ENCODE peak calls at places on chromosome 5, in four cellular contexts. One of them, this sample, is unnamed.

GRCh38 chr5:10293907-10294662 is 13.6 kb downstream of the CMBL start:
- DNase-seq in amniotic stem cell: no peak
- DNase-seq in stromal cell of bone marrow: no peak
- DNase-seq in HT1080: peak; percentile 72
- DNase-seq in this sample: peak; percentile 27

GRCh38 chr5:121949885-121950284 is 11.9 kb upstream of the SRFBP1 start:
- DNase-seq in stromal cell of bone marrow: no peak
- DNase-seq in HT1080: peak; percentile 33
- DNase-seq in amniotic stem cell: peak; percentile 36
- DNase-seq in this sample: peak; percentile 70

GRCh38 chr5:34055671-34056070 is 12.7 kb upstream of the C1QTNF3 start:
- DNase-seq in HT1080: no peak
- DNase-seq in amniotic stem cell: no peak
- DNase-seq in stromal cell of bone marrow: no peak
- DNase-seq in this sample: no peak

GRCh38 chr5:125446986-125447385 is 700.5 kb upstream of the ZNF608 start:
- DNase-seq in amniotic stem cell: no peak
- DNase-seq in stromal cell of bone marrow: peak; percentile 17
- DNase-seq in HT1080: no peak
- DNase-seq in this sample: peak; percentile 76

GRCh38 chr5:39024005-39024404 is 50.2 kb downstream of the RICTOR start:
- DNase-seq in amniotic stem cell: no peak
- DNase-seq in HT1080: no peak
- DNase-seq in stromal cell of bone marrow: no peak
- DNase-seq in this sample: no peak

GRCh38 chr5:122263352-122264030 is 48.5 kb upstream of the SNCAIP start:
- DNase-seq in HT1080: peak; percentile 19
- DNase-seq in stromal cell of bone marrow: peak; percentile 14
- DNase-seq in amniotic stem cell: no peak
- DNase-seq in this sample: peak; percentile 24

GRCh38 chr5:141874262-141874964 is 3.8 kb downstream of the PCDH1 start:
- DNase-seq in stromal cell of bone marrow: no peak
- DNase-seq in amniotic stem cell: no peak
- DNase-seq in HT1080: no peak
- DNase-seq in this sample: no peak

GRCh38 chr5:135441919-135442318 is 5.2 kb downstream of the DCANP1 start:
- DNase-seq in HT1080: no peak
- DNase-seq in amniotic stem cell: no peak
- DNase-seq in stromal cell of bone marrow: no peak
- DNase-seq in this sample: no peak

GRCh38 chr5:7881816-7882215 is 12.9 kb downstream of the MTRR start:
- DNase-seq in HT1080: no peak
- DNase-seq in amniotic stem cell: no peak
- DNase-seq in stromal cell of bone marrow: no peak
- DNase-seq in this sample: no peak

GRCh38 chr5:56729488-56729887 is 85.9 kb upstream of the MAP3K1 start:
- DNase-seq in amniotic stem cell: no peak
- DNase-seq in HT1080: no peak
- DNase-seq in stromal cell of bone marrow: no peak
- DNase-seq in this sample: no peak

GRCh38 chr5:149434162-149435014 is 55.3 kb upstream of the IL17B start:
- DNase-seq in stromal cell of bone marrow: no peak
- DNase-seq in HT1080: peak; percentile 64
- DNase-seq in amniotic stem cell: peak; percentile 44
- DNase-seq in this sample: peak; percentile 66

GRCh38 chr5:107651326-107651725 is 19.4 kb downstream of the EFNA5 start:
- DNase-seq in stromal cell of bone marrow: no peak
- DNase-seq in HT1080: no peak
- DNase-seq in amniotic stem cell: no peak
- DNase-seq in this sample: no peak

GRCh38 chr5:179788193-179788854 is 5.5 kb upstream of the LTC4S start:
- DNase-seq in stromal cell of bone marrow: no peak
- DNase-seq in HT1080: no peak
- DNase-seq in amniotic stem cell: no peak
- DNase-seq in this sample: no peak

GRCh38 chr5:155938051-155938450 is 388.9 kb upstream of the SGCD start:
- DNase-seq in HT1080: no peak
- DNase-seq in stromal cell of bone marrow: no peak
- DNase-seq in amniotic stem cell: no peak
- DNase-seq in this sample: no peak

GRCh38 chr5:107381189-107381856 is 289.4 kb downstream of the EFNA5 start:
- DNase-seq in stromal cell of bone marrow: no peak
- DNase-seq in amniotic stem cell: peak; percentile 26
- DNase-seq in HT1080: peak; percentile 92
- DNase-seq in this sample: peak; percentile 83

GRCh38 chr5:36029914-36030313 is 36.8 kb downstream of the UGT3A2 start:
- DNase-seq in amniotic stem cell: no peak
- DNase-seq in stromal cell of bone marrow: no peak
- DNase-seq in HT1080: no peak
- DNase-seq in this sample: no peak

GRCh38 chr5:179061025-179061424 is 852 bp downstream of the ZNF354C start:
- DNase-seq in HT1080: no peak
- DNase-seq in stromal cell of bone marrow: no peak
- DNase-seq in amniotic stem cell: no peak
- DNase-seq in this sample: no peak